ENCODE peak calls at places on chromosomes 2 and 18, in ten cellular contexts. Q is GM23338, H is ascending aorta, P is A549, G is cardiac muscle cell, W is type B pancreatic cell, X is DND-41, D is AG04450, J is cardiac fibroblast, V is glutamatergic neuron. B is an unnamed sample.
A peak's percentile ranks its signal among the peaks of the same experiment; 100 is the strongest.

GRCh38 chr2:200509227-200509607 is 651 bp downstream of the KCTD18 start:
- DNase-seq in Q (peak; percentile 18), H (no peak), P (peak; percentile 38), G (peak; percentile 9), W (no peak), X (peak; percentile 9), D (no peak), J (peak; percentile 17), V (no peak), B (no peak)

GRCh38 chr18:70553245-70553960 is 264.6 kb downstream of the SOCS6 start:
- DNase-seq in Q (no peak), H (no peak), P (no peak), G (no peak), W (no peak), X (no peak), D (no peak), J (no peak), V (no peak), B (no peak)

GRCh38 chr18:77055429-77056310 is 76.9 kb downstream of the MBP start:
- DNase-seq in Q (no peak), H (peak; percentile 70), P (no peak), G (no peak), W (no peak), X (peak; percentile 62), D (no peak), J (no peak), V (no peak), B (no peak)

GRCh38 chr2:8309131-8309530 is 372.7 kb upstream of the ID2 start:
- DNase-seq in Q (no peak), H (peak; percentile 58), P (no peak), G (no peak), W (no peak), X (no peak), D (no peak), J (no peak), V (no peak), B (no peak)

GRCh38 chr2:138324068-138324771 is 177.3 kb upstream of the SPOPL start:
- DNase-seq in Q (peak; percentile 28), H (no peak), P (no peak), G (no peak), W (no peak), X (no peak), D (no peak), J (no peak), V (no peak), B (no peak)

GRCh38 chr2:58762176-58762781 is 521.2 kb upstream of the FANCL start:
- DNase-seq in Q (peak; percentile 90), H (no peak), P (peak; percentile 21), G (peak; percentile 65), W (peak; percentile 67), X (peak; percentile 62), D (peak; percentile 4), J (peak; percentile 44), V (peak; percentile 74), B (peak; percentile 15)

GRCh38 chr18:79520473-79521390 is 125.0 kb downstream of the NFATC1 start:
- DNase-seq in Q (no peak), H (no peak), P (no peak), G (no peak), W (no peak), X (no peak), D (no peak), J (no peak), V (no peak), B (no peak)

GRCh38 chr2:32977228-32977758 is 30.5 kb downstream of the LTBP1 start:
- DNase-seq in Q (peak; percentile 12), H (no peak), P (no peak), G (no peak), W (no peak), X (no peak), D (no peak), J (peak; percentile 33), V (no peak), B (peak; percentile 29)

DNA sequence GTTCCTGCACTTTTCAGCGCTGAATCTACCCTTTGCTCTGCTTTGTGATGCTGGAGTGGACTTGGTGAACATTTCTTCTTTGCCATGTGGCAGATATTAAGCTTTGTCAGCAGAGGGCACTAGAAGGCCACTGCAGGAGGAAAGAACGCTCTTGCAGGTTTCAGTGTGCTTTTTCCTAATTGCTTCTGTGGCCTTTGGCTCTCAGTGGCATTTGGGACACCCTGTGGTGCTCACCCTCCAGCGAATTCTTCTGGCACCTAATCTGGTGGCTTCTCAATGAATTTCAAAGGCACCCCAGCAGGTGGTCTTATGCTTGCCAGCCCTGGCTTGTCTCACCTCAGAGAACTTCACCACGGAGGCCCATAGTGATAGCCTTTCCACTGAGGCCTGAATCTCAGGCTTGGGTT is 146.7 kb downstream of the MYO3B start:
- DNase-seq in Q (peak; percentile 86), H (no peak), P (peak; percentile 9), G (peak; percentile 67), W (no peak), X (peak; percentile 41), D (peak; percentile 0), J (peak; percentile 62), V (peak; percentile 40), B (peak; percentile 65)
- TF ChIP-seq CTCF in Q (peak; percentile 87), H (no peak), P (peak; percentile 62), G (peak; percentile 73), W (peak; percentile 83), X (peak; percentile 80), D (peak; percentile 71), J (peak; percentile 80), V (peak; percentile 46), B (peak; percentile 61)

GRCh38 chr2:130376433-130377293 is 20.8 kb downstream of the PTPN18 start:
- DNase-seq in Q (peak; percentile 44), H (peak; percentile 55), P (no peak), G (no peak), W (no peak), X (no peak), D (no peak), J (no peak), V (no peak), B (no peak)
- TF ChIP-seq CTCF in Q (peak; percentile 36), H (no peak), P (no peak), G (peak; percentile 18), W (no peak), X (no peak), D (peak; percentile 3), J (peak; percentile 23), V (no peak), B (no peak)

GRCh38 chr2:127451981-127452380 is 33.8 kb downstream of the PROC start:
- DNase-seq in Q (no peak), H (no peak), P (no peak), G (peak; percentile 67), W (no peak), X (no peak), D (no peak), J (no peak), V (no peak), B (peak; percentile 63)

GRCh38 chr2:127453013-127453391 is 34.8 kb downstream of the PROC start:
- DNase-seq in Q (no peak), H (no peak), P (no peak), G (no peak), W (no peak), X (no peak), D (no peak), J (no peak), V (no peak), B (no peak)

GRCh38 chr2:127454595-127455565 is 36.7 kb downstream of the PROC start:
- DNase-seq in Q (no peak), H (no peak), P (peak; percentile 26), G (no peak), W (no peak), X (no peak), D (no peak), J (no peak), V (no peak), B (no peak)

GRCh38 chr2:127455566-127456493 is 37.6 kb downstream of the PROC start:
- DNase-seq in Q (peak; percentile 71), H (no peak), P (no peak), G (no peak), W (no peak), X (no peak), D (no peak), J (no peak), V (no peak), B (no peak)

DNA sequence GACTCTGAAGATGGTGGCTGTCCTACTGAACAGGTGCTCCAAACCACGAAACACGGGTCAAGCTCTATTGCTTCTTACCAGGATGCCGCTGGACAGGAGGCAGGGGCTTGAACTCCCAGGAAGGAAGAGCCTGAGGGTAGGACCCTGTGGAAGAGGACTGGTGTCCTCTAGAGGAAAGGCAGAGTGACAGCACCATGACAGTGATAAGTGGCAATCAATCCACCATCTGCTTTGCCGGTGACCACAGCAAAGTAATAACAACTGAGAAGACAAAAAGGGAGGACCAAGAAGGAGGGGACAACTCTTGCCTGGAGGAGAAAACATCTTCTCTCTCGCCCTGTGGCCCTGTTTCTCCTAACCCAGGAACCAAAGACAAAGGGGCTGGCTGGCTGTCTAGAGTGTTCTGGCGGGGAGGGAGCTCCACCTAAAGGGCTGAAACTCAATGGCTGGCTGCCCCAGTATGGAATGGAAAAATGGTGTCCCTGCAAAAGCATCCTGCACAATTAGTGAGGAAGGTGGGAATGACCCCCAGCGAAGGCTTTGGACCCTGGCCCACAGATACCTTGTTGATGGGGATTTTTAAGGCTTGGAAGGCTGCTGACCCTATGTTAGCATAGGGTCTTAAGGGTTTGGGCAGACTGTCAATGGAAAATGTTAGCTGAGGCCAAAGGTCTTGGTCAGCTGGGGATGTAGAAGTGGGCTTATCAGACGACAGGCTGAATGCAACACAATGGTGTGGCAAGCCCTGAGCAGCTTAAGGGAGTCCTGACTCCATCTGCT is 35.4 kb downstream of the PROC start:
- DNase-seq in Q (peak; percentile 51), H (no peak), P (no peak), G (peak; percentile 20), W (no peak), X (no peak), D (no peak), J (peak; percentile 16), V (no peak), B (no peak)
- TF ChIP-seq CTCF in Q (peak; percentile 49), H (no peak), P (no peak), G (peak; percentile 28), W (no peak), X (peak; percentile 52), D (no peak), J (peak; percentile 10), V (no peak), B (peak; percentile 22)

GRCh38 chr2:238267341-238267710 is 21.1 kb downstream of the PER2 start:
- DNase-seq in Q (no peak), H (no peak), P (no peak), G (no peak), W (no peak), X (no peak), D (no peak), J (no peak), V (no peak), B (peak; percentile 15)

GRCh38 chr2:238269741-238270140 is 18.7 kb downstream of the PER2 start:
- DNase-seq in Q (no peak), H (no peak), P (no peak), G (no peak), W (no peak), X (no peak), D (no peak), J (no peak), V (peak; percentile 4), B (no peak)

GRCh38 chr2:238270606-238271005 is 17.8 kb downstream of the PER2 start:
- DNase-seq in Q (no peak), H (no peak), P (no peak), G (no peak), W (no peak), X (no peak), D (no peak), J (no peak), V (peak; percentile 9), B (no peak)

GRCh38 chr2:238265605-238266004 is 22.8 kb downstream of the PER2 start:
- DNase-seq in Q (no peak), H (no peak), P (no peak), G (no peak), W (no peak), X (no peak), D (no peak), J (no peak), V (no peak), B (no peak)

GRCh38 chr2:238267884-238268680 is 20.3 kb downstream of the PER2 start:
- DNase-seq in Q (peak; percentile 30), H (no peak), P (no peak), G (no peak), W (no peak), X (no peak), D (no peak), J (no peak), V (peak; percentile 8), B (no peak)
- TF ChIP-seq CTCF in Q (no peak), H (no peak), P (no peak), G (no peak), W (no peak), X (no peak), D (no peak), J (no peak), V (no peak), B (no peak)

B was measured in foreskin fibroblast.